ENCODE peak calls at places on chromosomes 1 and 21, in ten cellular contexts. K is kidney epithelial cell, S is endodermal cell, O is heart right ventricle, I is colonic mucosa, V is BE2C, E is B cell, U is endothelial cell, M is right lobe of liver, Y is thoracic aorta. T is an unnamed sample.

GRCh38 chr1:7229696-7230095 is 444.4 kb downstream of the CAMTA1 start:
- DNase-seq in V (no peak), E (no peak), Y (no peak), O (no peak), U (no peak), S (peak; percentile 33), K (no peak), I (peak; percentile 6), M (no peak), T (peak; percentile 54)

GRCh38 chr1:209875510-209875909 is 47.7 kb downstream of the UTP25 start:
- DNase-seq in K (no peak), M (no peak), Y (no peak), E (no peak), V (peak; percentile 65), U (peak; percentile 13), O (no peak), S (peak; percentile 71), I (no peak), T (no peak)

GRCh38 chr1:234772345-234773147 is 162.6 kb upstream of the IRF2BP2 start:
- DNase-seq in K (peak; percentile 99), S (peak; percentile 79), E (peak; percentile 80), O (peak; percentile 64), V (no peak), I (no peak), M (peak; percentile 67), Y (peak; percentile 66), U (no peak), T (peak; percentile 94)

GRCh38 chr1:24705260-24706073 is 39.8 kb upstream of the CLIC4 start:
- DNase-seq in K (no peak), V (peak; percentile 53), Y (no peak), U (peak; percentile 81), S (peak; percentile 94), I (peak; percentile 88), O (peak; percentile 89), E (peak; percentile 78), M (peak; percentile 86), T (no peak)

GRCh38 chr1:906532-907420 is 16.9 kb upstream of the SAMD11 start:
- DNase-seq in O (peak; percentile 11), I (peak; percentile 68), K (no peak), S (peak; percentile 65), Y (no peak), U (no peak), V (no peak), E (peak; percentile 53), M (no peak), T (no peak)

GRCh38 chr1:244046907-244047738 is 4.0 kb upstream of the ZBTB18 start:
- DNase-seq in S (no peak), Y (no peak), U (no peak), V (no peak), M (no peak), O (no peak), K (no peak), I (peak; percentile 25), E (no peak), T (no peak)

GRCh38 chr1:233613252-233614172 is at the start of gene KCNK1:
- DNase-seq in Y (peak; percentile 15), I (peak; percentile 91), V (no peak), E (no peak), M (peak; percentile 72), U (peak; percentile 50), O (peak; percentile 32), S (peak; percentile 94), K (peak; percentile 81), T (no peak)

GRCh38 chr1:75548721-75549480 is 62.0 kb downstream of the SLC44A5 start:
- DNase-seq in S (no peak), U (no peak), E (no peak), M (no peak), I (no peak), K (peak; percentile 9), Y (no peak), V (no peak), O (no peak), T (no peak)

GRCh38 chr1:29179641-29180184 is 2.0 kb downstream of the SRSF4 start:
- DNase-seq in I (no peak), K (no peak), E (no peak), U (no peak), V (no peak), O (no peak), S (peak; percentile 9), Y (no peak), M (no peak), T (peak; percentile 21)

DNA sequence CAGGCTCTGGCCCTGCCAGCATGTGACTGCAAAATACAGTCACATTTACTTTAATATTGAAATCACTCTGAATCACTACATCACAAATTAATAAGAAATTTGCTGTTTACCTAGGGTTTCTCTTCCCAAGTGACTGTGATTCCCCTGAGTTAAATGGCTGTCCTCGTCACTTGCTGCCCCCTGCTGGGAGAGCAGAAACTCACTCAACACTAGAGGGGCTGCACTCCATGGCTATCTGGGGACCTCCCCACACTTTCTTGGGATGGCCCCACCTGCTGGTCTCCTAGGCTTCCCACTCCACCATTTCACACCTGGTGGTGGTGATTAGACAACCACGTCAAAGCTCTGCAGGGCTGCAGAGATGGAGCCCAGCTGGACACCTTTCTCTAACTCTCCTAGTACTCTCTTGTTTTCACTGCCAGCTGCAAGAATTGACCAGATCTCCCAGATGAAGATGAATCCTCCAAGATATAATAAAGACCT is 63.4 kb downstream of the CD2 start:
- DNase-seq in I (peak; percentile 52), V (peak; percentile 66), Y (no peak), E (peak; percentile 55), S (peak; percentile 88), M (peak; percentile 53), O (no peak), U (peak; percentile 80), K (no peak), T (no peak)
- TF ChIP-seq CTCF in I (peak; percentile 57), V (peak; percentile 87), Y (no peak), E (peak; percentile 58), S (peak; percentile 85), M (peak; percentile 71), O (peak; percentile 50), U (peak; percentile 80), K (peak; percentile 59), T (peak; percentile 48)

DNA sequence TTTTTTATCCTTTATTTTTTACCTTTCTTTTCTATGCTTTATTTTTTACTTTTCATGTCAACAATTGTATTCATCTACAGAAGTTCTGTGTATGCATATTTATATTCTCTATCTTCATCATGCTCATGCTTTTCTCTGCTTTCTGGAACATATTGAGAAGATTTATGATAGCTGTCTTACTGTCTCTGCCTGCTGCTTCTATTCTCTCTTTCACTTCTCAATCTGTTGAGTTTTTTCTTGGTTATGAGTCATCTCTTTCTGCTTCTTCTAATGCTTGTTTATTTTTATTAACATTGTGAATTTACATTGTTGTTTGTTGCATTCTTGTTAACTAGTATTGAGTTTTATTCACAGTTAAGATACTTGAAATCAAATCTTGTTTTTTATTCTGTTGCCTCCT is 22.6 kb downstream of the F5 start:
- DNase-seq in M (no peak), K (no peak), V (no peak), S (no peak), I (no peak), U (no peak), E (no peak), Y (no peak), O (no peak), T (no peak)
- TF ChIP-seq CTCF in M (no peak), K (no peak), V (no peak), S (no peak), I (no peak), U (no peak), E (no peak), Y (no peak), O (no peak), T (no peak)

GRCh38 chr1:37325509-37326437 is 148.6 kb upstream of the ZC3H12A start:
- DNase-seq in S (peak; percentile 65), Y (no peak), U (no peak), I (no peak), V (no peak), E (no peak), K (no peak), M (no peak), O (no peak), T (no peak)

GRCh38 chr1:37325010-37325409 is 149.4 kb upstream of the ZC3H12A start:
- DNase-seq in O (no peak), U (no peak), Y (no peak), K (no peak), S (no peak), E (no peak), V (no peak), I (no peak), M (no peak), T (no peak)

GRCh38 chr1:37319284-37319683 is 155.1 kb upstream of the ZC3H12A start:
- DNase-seq in M (no peak), U (no peak), K (no peak), E (no peak), S (no peak), O (no peak), V (no peak), I (no peak), Y (no peak), T (no peak)

GRCh38 chr1:37318490-37318889 is 155.9 kb upstream of the ZC3H12A start:
- DNase-seq in K (no peak), U (no peak), Y (no peak), O (no peak), I (no peak), M (no peak), V (no peak), E (no peak), S (no peak), T (no peak)

GRCh38 chr1:37323486-37324377 is 150.6 kb upstream of the ZC3H12A start:
- DNase-seq in O (no peak), E (peak; percentile 62), I (peak; percentile 29), V (peak; percentile 20), U (peak; percentile 48), Y (no peak), K (no peak), S (peak; percentile 89), M (no peak), T (no peak)
- TF ChIP-seq CTCF in O (peak; percentile 30), E (peak; percentile 90), I (peak; percentile 55), V (peak; percentile 65), U (peak; percentile 95), Y (peak; percentile 26), K (peak; percentile 75), S (peak; percentile 96), M (peak; percentile 34), T (peak; percentile 36)

GRCh38 chr21:39153842-39154241 is 29.4 kb downstream of the PSMG1 start:
- DNase-seq in I (no peak), E (no peak), K (no peak), V (no peak), U (no peak), Y (no peak), O (no peak), S (no peak), M (no peak), T (no peak)

GRCh38 chr21:39155578-39155977 is 27.7 kb downstream of the PSMG1 start:
- DNase-seq in E (no peak), I (no peak), S (no peak), K (no peak), V (no peak), M (no peak), Y (no peak), U (no peak), O (no peak), T (no peak)

GRCh38 chr21:39156024-39156423 is 27.2 kb downstream of the PSMG1 start:
- DNase-seq in K (no peak), E (no peak), Y (no peak), I (no peak), S (no peak), M (no peak), O (no peak), V (no peak), U (no peak), T (no peak)

GRCh38 chr21:39150316-39150715 is 32.9 kb downstream of the PSMG1 start:
- DNase-seq in K (no peak), O (no peak), I (no peak), S (no peak), V (no peak), U (no peak), E (no peak), Y (no peak), M (no peak), T (no peak)

GRCh38 chr21:39153373-39153772 is 29.9 kb downstream of the PSMG1 start:
- DNase-seq in I (no peak), S (peak; percentile 62), M (no peak), O (no peak), E (no peak), Y (no peak), U (no peak), K (no peak), V (no peak), T (no peak)
- TF ChIP-seq CTCF in I (no peak), S (peak; percentile 83), M (peak; percentile 37), O (peak; percentile 38), E (peak; percentile 27), Y (no peak), U (peak; percentile 51), K (peak; percentile 45), V (peak; percentile 56), T (peak; percentile 47)

T was measured in osteocyte.